ENCODE peak calls at places on chromosome 11, in six cellular contexts. One of them, this sample, is unnamed.
A peak's percentile ranks its signal among the peaks of the same experiment; 100 is the strongest.

GRCh38 chr11:64007629-64008282 is 21.5 kb downstream of the OTUB1 start:
- DNase-seq in kidney glomerular epithelial cell: no peak
- DNase-seq in NCI-H1694: no peak
- DNase-seq in mesendoderm: peak; percentile 83
- DNase-seq in Daoy: no peak
- DNase-seq in left cardiac atrium: peak; percentile 90
- DNase-seq in this sample: no peak

GRCh38 chr11:118658372-118659313 is 20.8 kb downstream of the TREH start:
- DNase-seq in kidney glomerular epithelial cell: no peak
- DNase-seq in left cardiac atrium: peak; percentile 45
- DNase-seq in Daoy: peak; percentile 28
- DNase-seq in mesendoderm: peak; percentile 34
- DNase-seq in NCI-H1694: no peak
- DNase-seq in this sample: no peak

GRCh38 chr11:86660011-86660595 is 12.3 kb downstream of the ME3 start:
- DNase-seq in NCI-H1694: peak; percentile 22
- DNase-seq in mesendoderm: no peak
- DNase-seq in kidney glomerular epithelial cell: no peak
- DNase-seq in left cardiac atrium: no peak
- DNase-seq in Daoy: peak; percentile 55
- DNase-seq in this sample: no peak

GRCh38 chr11:1389932-1390587 is at the start of gene BRSK2:
- DNase-seq in left cardiac atrium: peak; percentile 25
- DNase-seq in mesendoderm: peak; percentile 14
- DNase-seq in kidney glomerular epithelial cell: no peak
- DNase-seq in Daoy: no peak
- DNase-seq in NCI-H1694: no peak
- DNase-seq in this sample: no peak

GRCh38 chr11:99148352-99148751 is 127.6 kb downstream of the CNTN5 start:
- DNase-seq in NCI-H1694: no peak
- DNase-seq in kidney glomerular epithelial cell: no peak
- DNase-seq in mesendoderm: no peak
- DNase-seq in left cardiac atrium: no peak
- DNase-seq in Daoy: no peak
- DNase-seq in this sample: no peak

GRCh38 chr11:63557548-63557947 is 5.6 kb downstream of the PLAAT2 start:
- DNase-seq in mesendoderm: no peak
- DNase-seq in Daoy: no peak
- DNase-seq in NCI-H1694: no peak
- DNase-seq in left cardiac atrium: no peak
- DNase-seq in kidney glomerular epithelial cell: no peak
- DNase-seq in this sample: no peak

GRCh38 chr11:15232496-15232895 is 117.8 kb downstream of the INSC start:
- DNase-seq in left cardiac atrium: no peak
- DNase-seq in mesendoderm: no peak
- DNase-seq in Daoy: no peak
- DNase-seq in kidney glomerular epithelial cell: peak; percentile 30
- DNase-seq in NCI-H1694: no peak
- DNase-seq in this sample: no peak

GRCh38 chr11:75498556-75499255 is 27.0 kb downstream of the GDPD5 start:
- DNase-seq in Daoy: no peak
- DNase-seq in mesendoderm: peak; percentile 49
- DNase-seq in kidney glomerular epithelial cell: no peak
- DNase-seq in NCI-H1694: no peak
- DNase-seq in left cardiac atrium: no peak
- DNase-seq in this sample: no peak

GRCh38 chr11:107752508-107752907 is 40.7 kb upstream of the SLN start:
- DNase-seq in left cardiac atrium: no peak
- DNase-seq in Daoy: no peak
- DNase-seq in NCI-H1694: no peak
- DNase-seq in kidney glomerular epithelial cell: no peak
- DNase-seq in mesendoderm: no peak
- DNase-seq in this sample: no peak